ENCODE peak calls at places on chromosomes 2 and 18, in ten cellular contexts. B, S, V, W, A, R, D, Q, C and T are unnamed samples.

GRCh38 chr2:33190393-33190937 is 243.7 kb downstream of the LTBP1 start:
- DNase-seq in B (no peak), S (no peak), V (no peak), W (no peak), A (no peak), R (no peak), D (no peak), Q (no peak), C (peak), T (no peak)

GRCh38 chr2:148553332-148553887 is 91.1 kb upstream of the EPC2 start:
- DNase-seq in B (no peak), S (no peak), V (no peak), W (no peak), A (no peak), R (no peak), D (no peak), Q (no peak), C (no peak), T (no peak)

GRCh38 chr18:76149728-76150127 is 345.3 kb downstream of the ZNF516 start:
- DNase-seq in B (no peak), S (no peak), V (no peak), W (no peak), A (no peak), R (no peak), D (no peak), Q (no peak), C (no peak), T (no peak)

GRCh38 chr2:218717262-218717661 is 6.6 kb downstream of the TTLL4 start:
- DNase-seq in B (no peak), S (no peak), V (no peak), W (no peak), A (no peak), R (no peak), D (no peak), Q (peak), C (no peak), T (no peak)

GRCh38 chr18:61334951-61335736 is 1.9 kb downstream of the CDH20 start:
- DNase-seq in B (no peak), S (no peak), V (no peak), W (no peak), A (no peak), R (no peak), D (no peak), Q (no peak), C (no peak), T (no peak)

GRCh38 chr2:33782395-33783239 is 183.5 kb upstream of the FAM98A start:
- DNase-seq in B (no peak), S (no peak), V (no peak), W (no peak), A (no peak), R (no peak), D (no peak), Q (no peak), C (no peak), T (no peak)

GRCh38 chr2:71156531-71156930 is 26.1 kb downstream of the MPHOSPH10 start:
- DNase-seq in B (no peak), S (no peak), V (peak), W (no peak), A (no peak), R (peak), D (no peak), Q (no peak), C (no peak), T (no peak)

GRCh38 chr2:159677654-159678053 is 34.7 kb upstream of the MARCHF7 start:
- DNase-seq in B (peak), S (no peak), V (no peak), W (no peak), A (no peak), R (no peak), D (no peak), Q (no peak), C (no peak), T (no peak)

GRCh38 chr2:170554278-170554955 is 160.7 kb upstream of the SP5 start:
- DNase-seq in B (peak), S (peak), V (no peak), W (no peak), A (no peak), R (no peak), D (peak), Q (no peak), C (peak), T (no peak)

GRCh38 chr2:202017940-202018339 is 15.7 kb upstream of the FZD7 start:
- DNase-seq in B (no peak), S (no peak), V (no peak), W (no peak), A (no peak), R (no peak), D (no peak), Q (no peak), C (no peak), T (no peak)

GRCh38 chr18:24989760-24990547 is 362.0 kb downstream of the ZNF521 start:
- DNase-seq in B (peak), S (no peak), V (no peak), W (no peak), A (no peak), R (no peak), D (no peak), Q (peak), C (no peak), T (no peak)

GRCh38 chr2:69213201-69213600 is 173.8 kb downstream of the GFPT1 start:
- DNase-seq in B (peak), S (no peak), V (no peak), W (no peak), A (no peak), R (no peak), D (no peak), Q (no peak), C (no peak), T (no peak)

GRCh38 chr2:219562049-219563020 is 9.0 kb downstream of the OBSL1 start:
- DNase-seq in B (no peak), S (no peak), V (no peak), W (no peak), A (no peak), R (no peak), D (no peak), Q (no peak), C (no peak), T (no peak)